ENCODE peak calls at places on chromosomes 6 and 20, in eight cellular contexts. One of them, this sample, is unnamed.

GRCh38 chr20:60035-60918 is 27.2 kb upstream of the DEFB125 start:
- DNase-seq in uterus: no peak
- DNase-seq in transverse colon: no peak
- DNase-seq in IMR-90: no peak
- DNase-seq in NB4: no peak
- DNase-seq in esophagus squamous epithelium: no peak
- DNase-seq in stomach: no peak
- DNase-seq in GM12891: no peak
- DNase-seq in this sample: no peak

GRCh38 chr6:116041934-116042333 is 18.8 kb downstream of the FRK start:
- DNase-seq in transverse colon: no peak
- DNase-seq in IMR-90: no peak
- DNase-seq in esophagus squamous epithelium: no peak
- DNase-seq in stomach: no peak
- DNase-seq in NB4: no peak
- DNase-seq in uterus: no peak
- DNase-seq in GM12891: no peak
- DNase-seq in this sample: no peak

GRCh38 chr6:44730771-44731391 is 343.4 kb downstream of the CDC5L start:
- DNase-seq in NB4: no peak
- DNase-seq in uterus: no peak
- DNase-seq in IMR-90: peak
- DNase-seq in transverse colon: no peak
- DNase-seq in GM12891: no peak
- DNase-seq in esophagus squamous epithelium: no peak
- DNase-seq in stomach: no peak
- DNase-seq in this sample: no peak

GRCh38 chr6:36245572-36246031 is 24.3 kb upstream of the PNPLA1 start:
- DNase-seq in esophagus squamous epithelium: no peak
- DNase-seq in IMR-90: no peak
- DNase-seq in stomach: peak
- DNase-seq in transverse colon: peak
- DNase-seq in GM12891: no peak
- DNase-seq in uterus: no peak
- DNase-seq in NB4: no peak
- DNase-seq in this sample: no peak

GRCh38 chr6:156510242-156510641 is 266.9 kb upstream of the ARID1B start:
- DNase-seq in uterus: no peak
- DNase-seq in stomach: no peak
- DNase-seq in GM12891: no peak
- DNase-seq in IMR-90: no peak
- DNase-seq in transverse colon: no peak
- DNase-seq in esophagus squamous epithelium: no peak
- DNase-seq in NB4: no peak
- DNase-seq in this sample: no peak

GRCh38 chr6:157648561-157648960 is 174.5 kb upstream of the SNX9 start:
- DNase-seq in esophagus squamous epithelium: no peak
- DNase-seq in uterus: no peak
- DNase-seq in GM12891: no peak
- DNase-seq in NB4: no peak
- DNase-seq in stomach: no peak
- DNase-seq in transverse colon: no peak
- DNase-seq in IMR-90: peak
- DNase-seq in this sample: no peak

GRCh38 chr20:36881888-36882287 is 6.0 kb downstream of the TLDC2 start:
- DNase-seq in uterus: no peak
- DNase-seq in GM12891: no peak
- DNase-seq in NB4: no peak
- DNase-seq in IMR-90: no peak
- DNase-seq in transverse colon: peak
- DNase-seq in esophagus squamous epithelium: no peak
- DNase-seq in stomach: no peak
- DNase-seq in this sample: no peak

GRCh38 chr20:25054995-25055629 is 2.8 kb downstream of the ACSS1 start:
- DNase-seq in uterus: peak
- DNase-seq in esophagus squamous epithelium: no peak
- DNase-seq in transverse colon: peak
- DNase-seq in NB4: no peak
- DNase-seq in IMR-90: peak
- DNase-seq in GM12891: no peak
- DNase-seq in stomach: peak
- DNase-seq in this sample: no peak

GRCh38 chr6:144285798-144286502 is 815 bp downstream of the UTRN start:
- DNase-seq in transverse colon: peak
- DNase-seq in IMR-90: peak
- DNase-seq in GM12891: peak
- DNase-seq in NB4: peak
- DNase-seq in stomach: peak
- DNase-seq in esophagus squamous epithelium: no peak
- DNase-seq in uterus: peak
- DNase-seq in this sample: peak
- TF ChIP-seq POLR2A in transverse colon: peak
- TF ChIP-seq POLR2A in IMR-90: no peak
- TF ChIP-seq POLR2A in GM12891: no peak
- TF ChIP-seq POLR2A in NB4: no peak
- TF ChIP-seq POLR2A in stomach: no peak
- TF ChIP-seq POLR2A in esophagus squamous epithelium: peak
- TF ChIP-seq POLR2A in uterus: no peak
- TF ChIP-seq POLR2A in this sample: no peak

GRCh38 chr6:148747493-148748160 is 797 bp downstream of the UST start:
- DNase-seq in stomach: peak
- DNase-seq in NB4: no peak
- DNase-seq in transverse colon: peak
- DNase-seq in esophagus squamous epithelium: no peak
- DNase-seq in IMR-90: peak
- DNase-seq in GM12891: no peak
- DNase-seq in uterus: peak
- DNase-seq in this sample: no peak

GRCh38 chr6:148743476-148743875 is 3.4 kb upstream of the UST start:
- DNase-seq in IMR-90: no peak
- DNase-seq in GM12891: no peak
- DNase-seq in uterus: no peak
- DNase-seq in esophagus squamous epithelium: no peak
- DNase-seq in NB4: no peak
- DNase-seq in transverse colon: no peak
- DNase-seq in stomach: no peak
- DNase-seq in this sample: no peak

GRCh38 chr6:148747145-148747492 is 289 bp downstream of the UST start:
- DNase-seq in GM12891: no peak
- DNase-seq in stomach: peak
- DNase-seq in uterus: peak
- DNase-seq in esophagus squamous epithelium: no peak
- DNase-seq in transverse colon: peak
- DNase-seq in NB4: peak
- DNase-seq in IMR-90: peak
- DNase-seq in this sample: no peak

GRCh38 chr6:148745926-148746325 is 904 bp upstream of the UST start:
- DNase-seq in uterus: no peak
- DNase-seq in GM12891: no peak
- DNase-seq in esophagus squamous epithelium: no peak
- DNase-seq in IMR-90: no peak
- DNase-seq in NB4: no peak
- DNase-seq in transverse colon: no peak
- DNase-seq in stomach: no peak
- DNase-seq in this sample: no peak

DNA sequence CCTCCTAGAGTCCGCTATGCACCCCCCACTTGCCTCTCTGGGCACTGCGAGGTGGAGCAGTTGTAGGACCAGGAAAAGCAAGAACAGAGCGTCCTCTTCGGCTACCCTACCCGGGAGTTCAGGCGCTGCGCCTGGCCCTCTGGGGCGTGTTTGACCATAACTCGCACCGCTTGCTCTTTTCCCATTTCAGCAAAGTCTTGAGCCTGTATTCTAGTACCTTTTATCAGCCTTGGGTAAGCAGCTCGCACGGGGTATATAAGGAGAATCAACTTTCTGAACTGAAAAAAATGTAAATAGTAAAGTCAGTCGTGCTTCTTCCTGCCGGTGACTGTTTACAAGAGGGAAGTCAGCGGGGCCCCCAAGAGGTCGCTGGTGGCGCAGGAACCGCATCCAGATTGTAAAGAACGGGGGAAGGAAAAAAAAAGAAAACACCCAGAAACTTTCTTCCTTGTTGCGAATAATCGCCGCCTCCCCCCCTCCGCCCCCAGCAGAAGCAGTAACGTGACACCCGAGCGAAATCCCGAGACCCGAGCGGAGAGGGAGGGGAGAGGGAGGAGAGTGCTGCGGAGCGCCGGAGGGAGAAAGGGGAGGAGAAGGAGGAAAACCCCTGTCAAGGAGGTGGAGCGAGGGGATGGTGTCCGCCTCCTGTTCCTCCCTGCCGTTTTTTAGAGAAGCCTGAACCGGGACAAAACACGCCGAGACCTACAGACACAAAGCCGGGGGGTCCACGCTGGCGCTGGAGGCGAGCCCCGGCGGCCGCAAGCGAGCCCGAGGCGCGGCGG is at the start of gene UST:
- DNase-seq in esophagus squamous epithelium: peak
- DNase-seq in transverse colon: peak
- DNase-seq in stomach: peak
- DNase-seq in GM12891: no peak
- DNase-seq in uterus: peak
- DNase-seq in NB4: peak
- DNase-seq in IMR-90: peak
- DNase-seq in this sample: peak
- TF ChIP-seq POLR2A in esophagus squamous epithelium: peak
- TF ChIP-seq POLR2A in transverse colon: peak
- TF ChIP-seq POLR2A in stomach: no peak
- TF ChIP-seq POLR2A in GM12891: no peak
- TF ChIP-seq POLR2A in uterus: peak
- TF ChIP-seq POLR2A in NB4: no peak
- TF ChIP-seq POLR2A in IMR-90: peak
- TF ChIP-seq POLR2A in this sample: no peak

GRCh38 chr6:3908223-3908622 is 59.0 kb downstream of the FAM50B start:
- DNase-seq in esophagus squamous epithelium: no peak
- DNase-seq in uterus: no peak
- DNase-seq in transverse colon: no peak
- DNase-seq in GM12891: no peak
- DNase-seq in NB4: no peak
- DNase-seq in stomach: no peak
- DNase-seq in IMR-90: no peak
- DNase-seq in this sample: no peak

GRCh38 chr6:3904518-3904917 is 55.3 kb downstream of the FAM50B start:
- DNase-seq in GM12891: no peak
- DNase-seq in esophagus squamous epithelium: no peak
- DNase-seq in stomach: no peak
- DNase-seq in IMR-90: no peak
- DNase-seq in uterus: no peak
- DNase-seq in NB4: no peak
- DNase-seq in transverse colon: no peak
- DNase-seq in this sample: no peak

GRCh38 chr6:3905853-3906190 is 56.6 kb downstream of the FAM50B start:
- DNase-seq in NB4: no peak
- DNase-seq in stomach: no peak
- DNase-seq in transverse colon: no peak
- DNase-seq in GM12891: no peak
- DNase-seq in IMR-90: no peak
- DNase-seq in esophagus squamous epithelium: no peak
- DNase-seq in uterus: no peak
- DNase-seq in this sample: no peak

GRCh38 chr6:3908961-3909360 is 59.8 kb downstream of the FAM50B start:
- DNase-seq in uterus: no peak
- DNase-seq in esophagus squamous epithelium: no peak
- DNase-seq in transverse colon: no peak
- DNase-seq in IMR-90: no peak
- DNase-seq in NB4: no peak
- DNase-seq in GM12891: no peak
- DNase-seq in stomach: no peak
- DNase-seq in this sample: no peak

DNA sequence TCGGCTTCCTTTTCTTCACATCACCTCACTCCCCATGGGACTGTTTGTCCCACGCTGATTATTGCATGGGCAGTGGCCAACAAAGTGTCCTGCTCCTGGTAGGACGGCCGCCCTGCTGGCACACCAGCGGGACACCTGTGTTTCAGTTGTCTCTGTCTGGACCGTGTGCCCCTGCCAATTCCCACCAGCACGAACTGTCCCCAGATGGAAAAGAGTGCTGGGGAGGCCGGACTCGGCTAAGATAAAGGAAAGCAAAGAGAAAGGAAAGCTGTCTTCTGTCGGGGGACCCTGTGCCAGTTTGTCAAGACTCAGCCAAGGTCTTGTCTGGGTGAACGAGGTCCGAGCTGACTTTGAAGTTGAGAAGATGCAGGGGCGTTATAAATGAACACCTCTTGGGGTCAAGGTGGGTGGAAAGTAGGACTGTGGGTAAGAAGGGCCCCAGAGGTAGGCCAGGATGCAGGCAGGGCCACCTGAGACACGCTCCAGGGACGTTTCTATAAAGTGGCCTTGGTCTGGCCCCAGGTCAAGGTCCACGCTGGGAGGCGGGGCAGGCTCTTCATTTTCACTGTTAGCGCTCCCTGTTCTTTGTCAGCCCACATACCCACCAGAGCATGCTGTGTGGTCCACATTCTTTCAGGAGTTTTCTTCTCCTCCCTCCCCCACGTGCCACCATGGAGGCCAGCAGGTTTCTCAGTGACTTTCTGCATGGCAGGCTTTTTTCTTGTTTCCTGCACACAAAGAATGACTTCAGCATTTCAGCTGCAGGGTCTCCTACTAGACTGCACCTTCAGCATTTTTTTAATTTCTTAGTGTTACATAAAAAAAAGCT is 57.2 kb downstream of the FAM50B start:
- DNase-seq in IMR-90: no peak
- DNase-seq in stomach: no peak
- DNase-seq in esophagus squamous epithelium: no peak
- DNase-seq in uterus: no peak
- DNase-seq in GM12891: no peak
- DNase-seq in NB4: no peak
- DNase-seq in transverse colon: no peak
- DNase-seq in this sample: no peak
- TF ChIP-seq POLR2A in IMR-90: no peak
- TF ChIP-seq POLR2A in stomach: no peak
- TF ChIP-seq POLR2A in esophagus squamous epithelium: no peak
- TF ChIP-seq POLR2A in uterus: no peak
- TF ChIP-seq POLR2A in GM12891: no peak
- TF ChIP-seq POLR2A in NB4: no peak
- TF ChIP-seq POLR2A in transverse colon: no peak
- TF ChIP-seq POLR2A in this sample: no peak

DNA sequence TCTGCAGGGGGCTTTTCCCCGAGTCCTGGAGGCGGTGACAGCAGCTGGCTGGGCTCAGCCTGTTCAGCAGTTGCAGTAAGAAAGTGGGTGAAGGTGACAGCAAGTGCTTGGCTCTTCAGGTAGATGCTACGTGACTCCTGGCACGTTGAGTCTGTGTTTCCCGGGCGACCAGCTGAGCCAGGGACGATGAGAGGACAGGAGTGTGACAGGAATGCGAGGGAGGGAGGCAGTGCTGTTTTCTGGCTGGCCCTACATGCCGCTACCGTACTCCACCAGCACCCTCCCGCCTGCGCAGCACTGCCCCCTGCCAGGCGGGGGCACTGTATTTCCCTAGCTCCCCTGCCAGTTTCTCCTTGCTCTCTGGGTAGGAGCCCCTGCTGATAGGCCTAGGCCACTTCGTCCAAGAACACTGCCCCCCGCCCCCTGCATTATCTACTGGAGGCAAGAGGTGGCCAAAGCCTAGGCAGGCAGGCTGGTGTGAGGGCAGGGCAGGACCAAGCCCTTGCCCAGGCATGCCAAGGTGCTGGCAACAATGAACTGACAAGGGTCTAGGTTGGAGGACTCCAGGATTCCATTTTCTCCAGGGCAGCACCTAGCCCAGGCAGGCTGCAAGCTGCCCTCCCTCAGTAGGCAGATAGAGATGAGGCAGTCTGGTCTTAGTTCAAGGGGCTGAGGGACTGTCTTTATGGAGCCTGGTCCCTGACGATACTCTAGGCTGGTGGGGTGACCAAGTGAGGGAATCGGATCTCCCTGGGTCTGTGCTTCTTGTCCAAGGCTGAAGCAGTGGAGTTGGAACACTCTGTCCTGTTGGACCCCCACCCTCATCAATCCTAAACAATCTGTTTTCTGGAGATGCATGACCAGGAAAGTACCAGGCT is 19.2 kb downstream of the MRPS18A start:
- DNase-seq in NB4: peak
- DNase-seq in IMR-90: peak
- DNase-seq in stomach: peak
- DNase-seq in esophagus squamous epithelium: no peak
- DNase-seq in GM12891: no peak
- DNase-seq in uterus: peak
- DNase-seq in transverse colon: peak
- DNase-seq in this sample: peak
- TF ChIP-seq POLR2A in NB4: no peak
- TF ChIP-seq POLR2A in IMR-90: peak
- TF ChIP-seq POLR2A in stomach: no peak
- TF ChIP-seq POLR2A in esophagus squamous epithelium: no peak
- TF ChIP-seq POLR2A in GM12891: no peak
- TF ChIP-seq POLR2A in uterus: no peak
- TF ChIP-seq POLR2A in transverse colon: peak
- TF ChIP-seq POLR2A in this sample: peak

This sample was measured in GM12892.